ENCODE peak calls at places on chromosomes 3 and 15, in four cellular contexts. D is HEK293T, B is T-helper 9 cell, Z is endothelial cell. E is an unnamed sample.

GRCh38 chr15:71853543-71853942 is 43.2 kb downstream of the NR2E3 start:
- DNase-seq in D (no peak), B (no peak), Z (no peak), E (no peak)

GRCh38 chr3:32177702-32178198 is 60.7 kb upstream of the CMTM8 start:
- DNase-seq in D (peak), B (peak), Z (peak), E (peak)

GRCh38 chr15:92071030-92071644 is 217.6 kb downstream of the SLCO3A1 start:
- DNase-seq in D (no peak), B (no peak), Z (no peak), E (no peak)

GRCh38 chr3:69219101-69219708 is 96.8 kb upstream of the LMOD3 start:
- DNase-seq in D (no peak), B (no peak), Z (no peak), E (no peak)

GRCh38 chr3:44478055-44478468 is 592 bp upstream of the ZNF445 start:
- DNase-seq in D (no peak), B (no peak), Z (no peak), E (no peak)

GRCh38 chr15:74193305-74193718 is 9.3 kb downstream of the STRA6 start:
- DNase-seq in D (no peak), B (no peak), Z (no peak), E (no peak)

GRCh38 chr3:48440590-48440958 is 517 bp downstream of the TMA7 start:
- DNase-seq in D (no peak), B (no peak), Z (peak), E (no peak)

GRCh38 chr3:39941941-39942340 is 132.5 kb downstream of the MYRIP start:
- DNase-seq in D (no peak), B (no peak), Z (no peak), E (no peak)

GRCh38 chr3:50242778-50243551 is 7.0 kb downstream of the GNAI2 start:
- DNase-seq in D (no peak), B (no peak), Z (peak), E (no peak)

GRCh38 chr3:194046995-194047681 is 88.8 kb upstream of the HES1 start:
- DNase-seq in D (no peak), B (no peak), Z (no peak), E (no peak)

GRCh38 chr3:24506966-24507775 is 12.5 kb upstream of the THRB start:
- DNase-seq in D (no peak), B (no peak), Z (no peak), E (no peak)

GRCh38 chr3:141959921-141960554 is 83.6 kb downstream of the ATP1B3 start:
- DNase-seq in D (no peak), B (no peak), Z (no peak), E (no peak)

GRCh38 chr15:72778796-72779195 is 4.8 kb downstream of the ADPGK start:
- DNase-seq in D (no peak), B (no peak), Z (no peak), E (no peak)